ENCODE peak calls at places on chromosomes 4 and X, in six cellular contexts. Z is H1, J is HCT116, L is SK-N-SH, B is GM12878, G is HepG2. O is an unnamed sample.

GRCh38 chr4:78937837-78938236 is 1.4 kb downstream of the PAQR3 start:
- DNase-seq in L (no peak), G (peak), B (no peak), J (no peak), Z (no peak), O (no peak)

GRCh38 chrX:2837961-2838360 is 9.2 kb downstream of the GYG2 start:
- DNase-seq in L (no peak), Z (no peak), G (no peak), J (no peak), B (no peak), O (no peak)

GRCh38 chr4:52907510-52907909 is 45.4 kb downstream of the RASL11B start:
- DNase-seq in Z (no peak), G (no peak), B (no peak), L (no peak), J (no peak), O (no peak)

GRCh38 chr4:173448919-173449641 is 50.2 kb upstream of the SCRG1 start:
- DNase-seq in L (peak), G (no peak), B (no peak), J (no peak), Z (no peak), O (no peak)

GRCh38 chr4:124943938-124944337 is 231.4 kb upstream of the ANKRD50 start:
- DNase-seq in Z (no peak), L (no peak), G (no peak), J (peak), B (no peak), O (no peak)

GRCh38 chrX:148282504-148282903 is 217.9 kb upstream of the AFF2 start:
- DNase-seq in J (no peak), G (no peak), L (no peak), B (no peak), Z (no peak), O (no peak)

GRCh38 chr4:128810331-128810870 is 901 bp downstream of the JADE1 start:
- DNase-seq in B (no peak), Z (no peak), L (peak), J (peak), G (peak), O (peak)

GRCh38 chr4:113776679-113777078 is 15.1 kb upstream of the CAMK2D start:
- DNase-seq in G (no peak), L (no peak), J (no peak), Z (peak), B (no peak), O (no peak)

GRCh38 chr4:111849726-111850284 is 295.4 kb upstream of the FAM241A start:
- DNase-seq in L (no peak), G (no peak), Z (no peak), B (no peak), J (no peak), O (no peak)

GRCh38 chrX:20016618-20016945 is 25.7 kb upstream of the BCLAF3 start:
- DNase-seq in J (no peak), Z (no peak), B (no peak), L (no peak), G (no peak), O (no peak)

GRCh38 chr4:158450741-158451140 is 70.9 kb upstream of the RXFP1 start:
- DNase-seq in L (no peak), G (no peak), Z (no peak), B (no peak), J (no peak), O (no peak)

GRCh38 chr4:104500452-104500851 is 5.8 kb upstream of the CXXC4 start:
- DNase-seq in J (no peak), B (no peak), Z (no peak), G (no peak), L (no peak), O (no peak)

GRCh38 chr4:109969909-109970308 is 57.2 kb downstream of the EGF start:
- DNase-seq in J (no peak), Z (no peak), B (no peak), G (peak), L (no peak), O (no peak)

GRCh38 chr4:147578057-147578476 is 39.1 kb upstream of the TMEM184C start:
- DNase-seq in Z (no peak), L (peak), J (peak), G (peak), B (no peak), O (no peak)

GRCh38 chrX:153993079-153993478 is 20.5 kb downstream of the TMEM187 start:
- DNase-seq in L (no peak), Z (no peak), G (no peak), B (no peak), J (no peak), O (no peak)

GRCh38 chrX:85499400-85499799 is 119.9 kb upstream of the POF1B start:
- DNase-seq in Z (no peak), G (no peak), J (no peak), L (no peak), B (no peak), O (peak)

GRCh38 chr4:95304898-95305297 is 243.9 kb downstream of the UNC5C start:
- DNase-seq in J (no peak), Z (no peak), L (no peak), B (no peak), G (no peak), O (no peak)

GRCh38 chrX:19046343-19047215 is 62.7 kb upstream of the PHKA2 start:
- DNase-seq in G (no peak), J (peak), L (no peak), Z (no peak), B (no peak), O (no peak)

GRCh38 chr4:76420901-76421581 is at the start of gene CCDC158:
- DNase-seq in G (no peak), B (no peak), J (no peak), Z (no peak), L (peak), O (peak)

GRCh38 chr4:6771229-6771671 is 11.3 kb upstream of the KIAA0232 start:
- DNase-seq in G (no peak), B (no peak), Z (no peak), J (no peak), L (no peak), O (peak)

GRCh38 chr4:150261571-150261970 is 183.3 kb downstream of the DCLK2 start:
- DNase-seq in Z (no peak), G (no peak), B (no peak), J (no peak), L (no peak), O (no peak)

GRCh38 chr4:53450773-53451172 is 73.3 kb downstream of the FIP1L1 start:
- DNase-seq in Z (no peak), J (no peak), L (no peak), G (no peak), B (no peak), O (no peak)

GRCh38 chr4:160110891-160111290 is 1008.0 kb downstream of the RAPGEF2 start:
- DNase-seq in L (peak), B (no peak), Z (no peak), G (no peak), J (no peak), O (no peak)

GRCh38 chr4:87832669-87833068 is at the start of gene MEPE:
- DNase-seq in G (no peak), L (no peak), B (no peak), J (no peak), Z (no peak), O (no peak)

GRCh38 chr4:8639021-8639420 is 46.5 kb downstream of the CPZ start:
- DNase-seq in L (no peak), B (no peak), Z (no peak), J (no peak), G (no peak), O (no peak)

GRCh38 chrX:13760428-13760827 is 25.9 kb downstream of the OFD1 start:
- DNase-seq in J (no peak), B (no peak), G (no peak), L (no peak), Z (no peak), O (no peak)

GRCh38 chr4:152102184-152103000 is 341.6 kb upstream of the GATB start:
- DNase-seq in G (peak), J (peak), B (no peak), L (no peak), Z (no peak), O (no peak)

GRCh38 chr4:184347251-184348239 is 126.8 kb downstream of the IRF2 start:
- DNase-seq in G (no peak), B (peak), Z (peak), J (no peak), L (no peak), O (no peak)

GRCh38 chr4:104763554-104764210 is 269.0 kb upstream of the CXXC4 start:
- DNase-seq in L (no peak), J (no peak), G (no peak), B (no peak), Z (no peak), O (no peak)

GRCh38 chrX:15930585-15930984 is 76.0 kb upstream of the AP1S2 start:
- DNase-seq in J (no peak), L (peak), G (no peak), Z (no peak), B (peak), O (peak)

GRCh38 chrX:131366387-131366786 is 77.3 kb upstream of the IGSF1 start:
- DNase-seq in B (no peak), G (peak), Z (no peak), L (no peak), J (no peak), O (peak)

GRCh38 chr4:188408244-188409067 is 269.2 kb downstream of the TRIML1 start:
- DNase-seq in J (no peak), L (no peak), G (no peak), Z (no peak), B (no peak), O (no peak)

GRCh38 chr4:38386011-38386551 is 277.9 kb upstream of the KLF3 start:
- DNase-seq in B (no peak), G (no peak), Z (no peak), J (no peak), L (no peak), O (no peak)

GRCh38 chrX:28189011-28189410 is 207.8 kb upstream of the DCAF8L1 start:
- DNase-seq in J (peak), G (no peak), L (no peak), B (no peak), Z (no peak), O (no peak)

GRCh38 chr4:15352508-15352907 is 75.3 kb upstream of the C1QTNF7 start:
- DNase-seq in J (no peak), G (no peak), B (no peak), L (no peak), Z (no peak), O (no peak)
- TF ChIP-seq JUND in J (no peak), G (no peak), B (no peak), L (no peak), Z (no peak), O (no peak)

GRCh38 chr4:72858328-72858727 is 211.2 kb downstream of the COX18 start:
- DNase-seq in G (no peak), B (no peak), J (no peak), Z (no peak), L (no peak), O (no peak)
- TF ChIP-seq JUND in G (no peak), B (no peak), J (no peak), Z (no peak), L (peak), O (no peak)

GRCh38 chr4:32499176-32499575 is 1779.0 kb downstream of the PCDH7 start:
- DNase-seq in L (no peak), J (no peak), G (no peak), B (no peak), Z (no peak), O (no peak)
- TF ChIP-seq JUND in L (no peak), J (no peak), G (no peak), B (no peak), Z (no peak), O (no peak)

GRCh38 chr4:20251796-20252655 is at the start of gene SLIT2:
- DNase-seq in J (peak), Z (peak), B (no peak), G (peak), L (peak), O (no peak)
- TF ChIP-seq JUND in J (no peak), Z (no peak), B (no peak), G (no peak), L (no peak), O (no peak)

GRCh38 chr4:146545102-146545501 is 23.4 kb upstream of the SLC10A7 start:
- DNase-seq in Z (no peak), B (no peak), G (peak), L (peak), J (no peak), O (peak)
- TF ChIP-seq JUND in Z (no peak), B (no peak), G (no peak), L (no peak), J (no peak), O (no peak)

DNA sequence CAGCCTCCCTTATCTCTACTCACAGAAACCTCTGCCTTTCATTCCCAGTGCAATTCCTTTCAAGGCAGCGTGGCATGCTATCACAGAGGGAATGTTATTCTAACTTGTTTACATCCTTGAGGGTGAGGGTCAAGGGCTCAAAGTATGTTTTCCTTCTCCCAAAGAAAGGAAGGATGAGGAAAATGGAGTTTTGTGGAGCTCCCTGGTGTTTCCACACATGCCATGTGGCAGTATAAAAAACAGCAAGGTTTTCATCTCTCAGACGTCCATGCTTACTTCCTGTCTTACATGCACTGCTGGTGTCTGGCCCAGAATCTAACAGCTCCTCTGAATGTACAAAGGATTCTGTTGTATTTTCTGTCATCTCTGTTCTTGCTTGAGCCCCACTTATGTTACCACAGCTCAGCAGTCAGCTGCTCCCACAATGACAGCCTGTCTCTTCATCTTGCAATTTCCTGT is 128.0 kb downstream of the SNCA start:
- DNase-seq in G (no peak), B (no peak), L (no peak), Z (no peak), J (no peak), O (no peak)
- TF ChIP-seq JUND in G (no peak), B (no peak), L (no peak), Z (no peak), J (no peak), O (no peak)

GRCh38 chr4:41734366-41734765 is 14.2 kb downstream of the PHOX2B start:
- DNase-seq in Z (no peak), G (no peak), B (no peak), J (no peak), L (no peak), O (peak)
- TF ChIP-seq JUND in Z (no peak), G (no peak), B (no peak), J (no peak), L (no peak), O (no peak)